ENCODE peak calls at places on chromosome 3, in ten cellular contexts. A, N, S, U, Y, Q, K, M, X and P are unnamed samples. For H3K4me1, the result is how much of the 10 kb centered on the place peaks cover.

GRCh38 chr3:40299721-40300335 is 9.7 kb upstream of the EIF1B start:
- DNase-seq in A (no peak), N (no peak), S (no peak), U (no peak), Y (no peak), Q (no peak), K (no peak), M (no peak), X (no peak), P (no peak)

GRCh38 chr3:72031581-72031980 is 246.6 kb upstream of the PROK2 start:
- DNase-seq in A (no peak), N (no peak), S (no peak), U (peak), Y (no peak), Q (no peak), K (no peak), M (no peak), X (peak), P (no peak)

GRCh38 chr3:9852528-9852927 is 8.7 kb upstream of the RPUSD3 start:
- DNase-seq in A (no peak), N (no peak), S (no peak), U (no peak), Y (no peak), Q (no peak), K (no peak), M (no peak), X (no peak), P (no peak)

GRCh38 chr3:12479919-12480425 is 4.3 kb upstream of the TSEN2 start:
- DNase-seq in A (peak), N (peak), S (peak), U (no peak), Y (no peak), Q (peak), K (no peak), M (peak), X (peak), P (no peak)

GRCh38 chr3:38117163-38117716 is 19.7 kb downstream of the ACAA1 start:
- DNase-seq in A (peak), N (no peak), S (no peak), U (no peak), Y (no peak), Q (no peak), K (no peak), M (no peak), X (peak), P (peak)

GRCh38 chr3:39869890-39870289 is 60.5 kb downstream of the MYRIP start:
- DNase-seq in A (no peak), N (no peak), S (no peak), U (no peak), Y (no peak), Q (no peak), K (no peak), M (no peak), X (no peak), P (no peak)

GRCh38 chr3:28476194-28476593 is 127.6 kb upstream of the AZI2 start:
- DNase-seq in A (no peak), N (peak), S (no peak), U (no peak), Y (no peak), Q (peak), K (no peak), M (no peak), X (no peak), P (no peak)

GRCh38 chr3:159158213-159158612 is 356.4 kb downstream of the MFSD1 start:
- DNase-seq in A (no peak), N (peak), S (no peak), U (no peak), Y (no peak), Q (no peak), K (no peak), M (no peak), X (no peak), P (no peak)

GRCh38 chr3:28050895-28051294 is 190.5 kb upstream of the CMC1 start:
- DNase-seq in A (no peak), N (no peak), S (no peak), U (no peak), Y (no peak), Q (peak), K (no peak), M (peak), X (no peak), P (no peak)

GRCh38 chr3:106349191-106349881 is 480.5 kb upstream of the CBLB start:
- DNase-seq in A (no peak), N (no peak), S (no peak), U (no peak), Y (no peak), Q (peak), K (no peak), M (no peak), X (no peak), P (no peak)

GRCh38 chr3:114442251-114442650 is 148.4 kb downstream of the TIGIT start:
- DNase-seq in A (no peak), N (no peak), S (no peak), U (no peak), Y (no peak), Q (peak), K (no peak), M (no peak), X (no peak), P (no peak)

GRCh38 chr3:63951901-63952594 is 39.9 kb upstream of the SCAANT1 start:
- DNase-seq in A (no peak), N (peak), S (no peak), U (no peak), Y (no peak), Q (no peak), K (no peak), M (no peak), X (no peak), P (no peak)

GRCh38 chr3:63960048-63960711 is 48.0 kb upstream of the SCAANT1 start:
- DNase-seq in A (peak), N (no peak), S (peak), U (no peak), Y (no peak), Q (peak), K (no peak), M (peak), X (no peak), P (no peak)

GRCh38 chr3:63955036-63955650 is 43.0 kb upstream of the SCAANT1 start:
- DNase-seq in A (no peak), N (no peak), S (no peak), U (no peak), Y (no peak), Q (no peak), K (no peak), M (no peak), X (no peak), P (no peak)

GRCh38 chr3:63954182-63954581 is 42.0 kb upstream of the SCAANT1 start:
- DNase-seq in A (no peak), N (no peak), S (no peak), U (no peak), Y (no peak), Q (no peak), K (no peak), M (no peak), X (no peak), P (no peak)

GRCh38 chr3:63955830-63956545 is 43.8 kb upstream of the SCAANT1 start:
- DNase-seq in A (no peak), N (no peak), S (no peak), U (no peak), Y (no peak), Q (no peak), K (no peak), M (no peak), X (no peak), P (no peak)
- H3K4me1 ChIP-seq in A (under half), N (half or more), S (under half), U (under half), Y (under half), Q (under half), K (under half), M (under half), X (under half), P (under half)

GRCh38 chr3:125403789-125404188 is 28.7 kb upstream of the ZNF148 start:
- DNase-seq in A (no peak), N (no peak), S (no peak), U (no peak), Y (no peak), Q (no peak), K (no peak), M (no peak), X (no peak), P (no peak)
- TF ChIP-seq CTCF in A (no peak), N (no peak), S (no peak), U (no peak), Y (no peak), Q (no peak), K (no peak), M (no peak), X (no peak), P (no peak)

DNA sequence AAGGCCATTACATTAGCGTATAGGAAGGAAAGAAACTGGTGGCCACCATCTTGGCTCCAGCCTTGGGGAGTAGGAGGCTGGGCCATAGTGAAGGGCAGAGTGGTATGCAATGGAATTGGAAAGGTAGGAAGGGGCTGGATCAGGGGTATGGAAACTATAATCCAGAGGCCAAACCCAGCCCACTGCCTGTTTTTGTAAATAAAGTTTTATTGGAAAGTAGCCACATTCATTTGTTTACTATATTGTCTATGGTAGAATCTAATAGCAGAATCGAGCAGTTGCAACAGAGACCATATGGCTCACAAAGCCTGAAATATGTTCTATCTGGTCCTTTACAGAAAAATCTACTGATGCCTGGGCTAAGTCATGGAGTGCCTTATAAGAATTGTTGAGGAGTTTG is 14.1 kb upstream of the SH3BP5 start:
- DNase-seq in A (no peak), N (no peak), S (no peak), U (no peak), Y (no peak), Q (no peak), K (no peak), M (no peak), X (no peak), P (no peak)
- H3K4me1 ChIP-seq in A (under half), N (under half), S (under half), U (under half), Y (under half), Q (under half), K (under half), M (under half), X (under half), P (under half)

DNA sequence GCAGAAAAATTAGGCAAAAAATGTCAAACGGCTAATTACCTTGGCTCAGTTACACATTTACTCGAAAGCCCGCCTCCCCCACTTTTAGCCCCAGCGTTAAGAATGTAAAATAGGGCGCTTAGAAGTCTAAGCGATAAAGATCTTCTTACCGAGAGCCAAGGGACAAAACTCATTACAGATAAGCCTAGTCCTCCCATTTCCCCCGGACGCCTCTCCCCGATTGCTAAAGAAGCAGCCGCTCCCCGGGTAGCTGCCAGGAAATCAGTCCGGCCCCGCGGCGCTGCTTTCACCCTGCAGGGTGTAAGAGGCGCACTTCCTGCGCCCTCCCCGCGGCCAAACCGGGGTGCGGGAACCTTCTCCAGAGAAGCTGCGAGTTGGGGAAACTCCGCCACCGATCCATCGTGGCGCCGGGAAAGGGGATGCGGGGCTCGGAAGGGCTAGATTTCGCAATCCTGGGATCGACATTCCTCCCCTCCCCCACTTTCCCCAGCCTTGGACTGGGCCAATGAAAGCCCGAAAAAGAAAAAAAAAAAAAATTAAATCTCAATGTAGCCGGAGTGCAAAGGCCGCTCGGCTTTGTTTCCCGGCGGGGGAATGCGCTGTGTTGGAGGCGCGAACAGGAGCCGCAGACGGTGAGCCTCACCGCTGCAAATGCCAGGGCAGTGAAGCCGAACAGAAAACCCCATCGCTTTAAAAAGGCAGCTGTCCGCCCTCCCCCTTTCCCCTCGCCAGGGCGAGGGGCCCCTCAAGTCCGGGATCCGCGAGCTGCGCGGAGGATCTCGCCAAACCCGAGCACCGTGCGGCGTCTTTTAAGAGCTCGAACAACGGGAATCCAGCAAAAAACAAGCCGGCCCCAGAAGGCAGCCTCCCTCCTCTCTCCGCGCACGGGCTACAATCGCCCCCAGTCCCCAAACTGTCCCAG is 658 bp upstream of the PTPRG start:
- DNase-seq in A (peak), N (peak), S (peak), U (no peak), Y (peak), Q (peak), K (no peak), M (peak), X (peak), P (peak)
- TF ChIP-seq CTCF in A (no peak), N (no peak), S (no peak), U (no peak), Y (peak), Q (no peak), K (no peak), M (no peak), X (peak), P (peak)

GRCh38 chr3:66338927-66339326 is 118.1 kb downstream of the SLC25A26 start:
- DNase-seq in A (no peak), N (no peak), S (no peak), U (no peak), Y (no peak), Q (no peak), K (no peak), M (no peak), X (no peak), P (no peak)

GRCh38 chr3:66336358-66336766 is 115.6 kb downstream of the SLC25A26 start:
- DNase-seq in A (no peak), N (no peak), S (no peak), U (no peak), Y (no peak), Q (peak), K (no peak), M (no peak), X (no peak), P (no peak)

GRCh38 chr3:66335671-66336070 is 114.9 kb downstream of the SLC25A26 start:
- DNase-seq in A (no peak), N (no peak), S (no peak), U (no peak), Y (no peak), Q (no peak), K (no peak), M (no peak), X (no peak), P (no peak)
- H3K4me1 ChIP-seq in A (under half), N (under half), S (under half), U (under half), Y (under half), Q (under half), K (under half), M (under half), X (under half), P (under half)